ENCODE peak calls at places on chromosome 1, in five cellular contexts. D is ascending aorta; T is astrocyte; B is CD4-positive, alpha-beta memory T cell; A is HAP-1. Q is an unnamed sample. For H3K4me1, the result is how much of the 10 kb centered on the place peaks cover.

GRCh38 chr1:78061825-78062523 is 16.2 kb downstream of the GIPC2 start:
- DNase-seq in B (no peak), A (no peak), T (peak), D (no peak), Q (no peak)

GRCh38 chr1:112358798-112359408 is 37.1 kb upstream of the CTTNBP2NL start:
- DNase-seq in D (peak), A (peak), B (peak), T (peak), Q (no peak)

GRCh38 chr1:227343727-227344551 is 25.6 kb upstream of the CDC42BPA start:
- DNase-seq in B (no peak), T (peak), D (no peak), A (peak), Q (no peak)

GRCh38 chr1:29258189-29258973 is 22.1 kb downstream of the PTPRU start:
- DNase-seq in T (no peak), B (no peak), D (no peak), A (no peak), Q (no peak)

GRCh38 chr1:22971161-22972062 is 1.3 kb downstream of the LACTBL1 start:
- DNase-seq in D (peak), T (peak), A (no peak), B (no peak), Q (no peak)

GRCh38 chr1:84286071-84286470 is 15.4 kb upstream of the SAMD13 start:
- DNase-seq in B (no peak), T (peak), D (no peak), A (no peak), Q (no peak)

GRCh38 chr1:67898033-67898726 is 64.9 kb upstream of the GNG12 start:
- DNase-seq in B (no peak), T (no peak), D (no peak), A (no peak), Q (no peak)

GRCh38 chr1:21307210-21307609 is 16.9 kb upstream of the ECE1 start:
- DNase-seq in T (no peak), D (no peak), A (no peak), B (no peak), Q (no peak)

GRCh38 chr1:157490337-157491165 is 61.8 kb downstream of the FCRL5 start:
- DNase-seq in D (peak), B (no peak), A (peak), T (no peak), Q (no peak)

GRCh38 chr1:11281518-11282331 is 8.7 kb downstream of the UBIAD1 start:
- DNase-seq in B (no peak), A (no peak), T (peak), D (peak), Q (no peak)

GRCh38 chr1:24727490-24728214 is 17.6 kb upstream of the CLIC4 start:
- DNase-seq in A (no peak), T (peak), B (no peak), D (peak), Q (no peak)

GRCh38 chr1:209249785-209250441 is 333.6 kb upstream of the CAMK1G start:
- DNase-seq in B (no peak), A (no peak), D (no peak), T (no peak), Q (no peak)

GRCh38 chr1:179925906-179926305 is 28.7 kb upstream of the CEP350 start:
- DNase-seq in B (no peak), D (no peak), T (no peak), A (peak), Q (no peak)

GRCh38 chr1:162702628-162703027 is 70.4 kb downstream of the DDR2 start:
- DNase-seq in B (no peak), A (no peak), T (no peak), D (no peak), Q (no peak)

GRCh38 chr1:20787775-20788488 is 825 bp upstream of the HP1BP3 start:
- DNase-seq in B (no peak), T (peak), A (peak), D (no peak), Q (no peak)

GRCh38 chr1:5966543-5967205 is 25.6 kb downstream of the NPHP4 start:
- DNase-seq in D (no peak), A (no peak), T (no peak), B (no peak), Q (no peak)

GRCh38 chr1:66476774-66477173 is 57.2 kb upstream of the SGIP1 start:
- DNase-seq in D (no peak), A (no peak), B (no peak), T (peak), Q (no peak)

GRCh38 chr1:155005076-155005971 is 2.7 kb downstream of the ZBTB7B start:
- DNase-seq in T (no peak), B (peak), A (no peak), D (peak), Q (no peak)

GRCh38 chr1:111568160-111568559 is 51.4 kb upstream of the RAP1A start:
- DNase-seq in B (no peak), D (no peak), T (no peak), A (no peak), Q (no peak)

GRCh38 chr1:87333692-87334347 is 5.1 kb downstream of the LMO4 start:
- DNase-seq in D (no peak), T (peak), B (peak), A (no peak), Q (no peak)

GRCh38 chr1:240691521-240692338 is 79.8 kb upstream of the GREM2 start:
- DNase-seq in A (peak), D (peak), B (peak), T (peak), Q (no peak)

GRCh38 chr1:179080866-179081695 is 789 bp upstream of the TOR3A start:
- DNase-seq in T (no peak), B (peak), D (no peak), A (no peak), Q (no peak)

GRCh38 chr1:6530504-6531160 is 23.7 kb downstream of the NOL9 start:
- DNase-seq in D (no peak), T (no peak), A (no peak), B (no peak), Q (no peak)

GRCh38 chr1:244992833-244993232 is 128.5 kb upstream of the HNRNPU start:
- DNase-seq in T (peak), B (no peak), A (no peak), D (no peak), Q (no peak)

GRCh38 chr1:7369866-7370265 is 401.2 kb upstream of the VAMP3 start:
- DNase-seq in A (no peak), T (no peak), D (no peak), B (no peak), Q (no peak)

GRCh38 chr1:161718559-161719324 is 2.6 kb upstream of the FCRLB start:
- DNase-seq in D (no peak), B (no peak), A (no peak), T (no peak), Q (no peak)

GRCh38 chr1:22414244-22414751 is 37.4 kb upstream of the ZBTB40 start:
- DNase-seq in B (no peak), A (no peak), D (peak), T (no peak), Q (no peak)

GRCh38 chr1:88726697-88727096 is 42.6 kb downstream of the PKN2 start:
- DNase-seq in T (no peak), A (no peak), B (no peak), D (no peak), Q (no peak)

GRCh38 chr1:15141933-15142647 is 11.5 kb upstream of the TMEM51 start:
- DNase-seq in A (no peak), B (no peak), T (peak), D (no peak), Q (no peak)

GRCh38 chr1:36874271-36875017 is 159.9 kb downstream of the GRIK3 start:
- DNase-seq in B (no peak), T (no peak), A (no peak), D (peak), Q (no peak)

GRCh38 chr1:12615916-12616708 is 1.9 kb downstream of the DHRS3 start:
- DNase-seq in D (peak), B (no peak), A (peak), T (no peak), Q (no peak)

GRCh38 chr1:223234534-223234933 is 91.5 kb upstream of the TLR5 start:
- DNase-seq in D (no peak), B (no peak), T (no peak), A (no peak), Q (no peak)

DNA sequence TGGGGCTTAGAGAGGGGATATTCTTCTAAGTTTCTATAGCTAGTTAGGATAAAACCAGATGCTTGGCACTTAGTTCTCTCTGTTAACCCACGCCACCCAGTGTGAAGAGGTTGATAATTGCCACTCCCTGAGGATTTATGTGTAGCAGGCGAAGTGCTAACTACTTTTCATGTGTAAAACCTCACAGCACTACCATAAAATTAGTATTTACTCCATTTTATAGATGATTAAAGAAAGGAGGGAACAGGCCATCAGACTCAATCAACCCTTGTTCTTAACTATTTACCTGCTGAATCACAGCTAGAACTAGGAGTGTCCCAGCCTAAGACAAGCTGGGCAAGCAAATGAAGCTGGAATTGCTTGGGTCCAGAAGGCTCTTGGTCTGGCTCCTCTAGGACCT is 8.9 kb downstream of the LIN28A start:
- DNase-seq in A (no peak), T (no peak), B (no peak), D (no peak), Q (no peak)
- H3K4me1 ChIP-seq in A (under half), T (under half), B (under half), D (under half), Q (under half)

GRCh38 chr1:207049974-207050391 is 1.0 kb downstream of the YOD1 start:
- DNase-seq in B (peak), T (peak), A (peak), D (no peak), Q (no peak)

GRCh38 chr1:207049514-207049913 is 1.5 kb downstream of the YOD1 start:
- DNase-seq in B (no peak), D (no peak), T (no peak), A (no peak), Q (no peak)

GRCh38 chr1:207050428-207050767 is 610 bp downstream of the YOD1 start:
- DNase-seq in A (no peak), B (no peak), D (peak), T (no peak), Q (no peak)

GRCh38 chr1:207047529-207047928 is 3.5 kb downstream of the YOD1 start:
- DNase-seq in T (no peak), D (no peak), A (no peak), B (no peak), Q (no peak)

DNA sequence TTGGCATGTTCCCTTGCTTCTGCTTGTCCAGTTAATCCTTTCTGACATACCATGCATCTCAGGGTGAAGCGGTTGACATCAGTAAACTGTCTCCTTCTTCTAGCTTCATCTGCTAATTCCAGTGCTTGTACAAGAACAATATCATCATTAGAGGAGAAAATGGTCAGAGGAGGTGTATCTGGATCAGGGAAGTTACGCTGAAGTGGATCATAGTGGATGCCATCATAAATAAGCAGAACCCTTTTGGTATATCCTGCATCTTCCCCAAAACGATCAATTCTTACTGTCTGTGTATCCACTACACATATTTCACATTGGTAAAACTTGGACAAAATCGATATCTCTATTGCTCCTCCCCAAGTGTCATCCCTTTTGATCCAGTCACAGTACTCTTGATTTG is 2.0 kb downstream of the YOD1 start:
- DNase-seq in B (no peak), D (no peak), T (no peak), A (no peak), Q (no peak)
- H3K4me1 ChIP-seq in B (half or more), D (under half), T (under half), A (under half), Q (half or more)

GRCh38 chr1:32828341-32828740 is 10.9 kb downstream of the S100PBP start:
- DNase-seq in B (no peak), A (no peak), T (no peak), D (no peak), Q (no peak)
- H3K4me1 ChIP-seq in B (under half), A (under half), T (under half), D (under half), Q (under half)

DNA sequence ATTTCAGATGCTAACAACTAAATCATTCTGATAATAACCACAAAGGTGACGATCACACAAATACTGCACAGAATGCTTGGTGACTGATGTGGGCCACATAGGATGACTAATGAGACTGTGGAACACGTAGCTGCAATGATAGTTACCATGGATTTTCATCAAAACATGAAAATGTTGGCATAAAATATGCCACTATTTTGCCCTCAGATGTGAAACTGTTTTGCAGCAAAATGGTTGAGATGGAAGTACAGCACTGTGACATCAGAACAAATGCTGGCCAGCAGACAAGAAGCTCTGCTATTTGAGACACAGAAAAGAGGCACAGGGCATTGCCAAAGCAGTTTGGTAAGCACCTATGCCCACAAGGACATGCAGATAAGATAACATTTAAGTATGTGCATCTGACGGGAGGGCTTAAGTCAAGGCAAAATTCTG is 83.8 kb downstream of the NIBAN1 start:
- DNase-seq in T (peak), A (no peak), B (peak), D (peak), Q (no peak)
- H3K4me1 ChIP-seq in T (under half), A (under half), B (half or more), D (half or more), Q (under half)

DNA sequence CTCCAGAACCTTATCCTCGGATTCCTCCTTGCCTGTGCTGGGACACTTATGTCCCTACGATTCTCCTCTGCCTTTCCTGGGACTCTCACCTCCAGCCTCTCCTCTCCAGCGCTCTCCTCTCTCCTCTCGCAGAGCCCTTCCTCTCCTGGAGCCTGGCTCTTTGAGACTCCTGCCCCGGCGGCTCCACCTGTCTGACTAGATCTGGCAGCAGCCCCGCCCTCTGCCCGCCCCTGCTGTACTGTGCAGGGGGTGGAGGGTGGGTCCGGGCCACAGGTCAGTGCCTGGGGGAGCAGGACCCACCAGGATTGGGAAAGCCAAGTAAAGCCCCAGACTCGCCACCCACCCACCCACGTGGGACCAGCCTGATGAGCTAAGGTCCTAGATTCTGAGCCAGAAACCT is 1.6 kb downstream of the ELOVL1 start:
- DNase-seq in D (no peak), T (no peak), B (no peak), A (no peak), Q (no peak)
- H3K4me1 ChIP-seq in D (under half), T (under half), B (under half), A (under half), Q (under half)

GRCh38 chr1:116372651-116373444 is at the start of gene ATP1A1:
- DNase-seq in T (peak), D (peak), A (peak), B (peak), Q (peak)

GRCh38 chr1:116375165-116375883 is 2.3 kb downstream of the ATP1A1 start:
- DNase-seq in D (no peak), A (peak), T (no peak), B (no peak), Q (no peak)

GRCh38 chr1:116375884-116376733 is 3.1 kb downstream of the ATP1A1 start:
- DNase-seq in A (peak), D (peak), T (peak), B (peak), Q (peak)

GRCh38 chr1:116373451-116374339 is 651 bp downstream of the ATP1A1 start:
- DNase-seq in B (peak), A (peak), D (peak), T (no peak), Q (no peak)

GRCh38 chr1:116374340-116375164 is 1.5 kb downstream of the ATP1A1 start:
- DNase-seq in B (peak), T (no peak), A (no peak), D (no peak), Q (no peak)
- H3K4me1 ChIP-seq in B (half or more), T (half or more), A (under half), D (under half), Q (half or more)

DNA sequence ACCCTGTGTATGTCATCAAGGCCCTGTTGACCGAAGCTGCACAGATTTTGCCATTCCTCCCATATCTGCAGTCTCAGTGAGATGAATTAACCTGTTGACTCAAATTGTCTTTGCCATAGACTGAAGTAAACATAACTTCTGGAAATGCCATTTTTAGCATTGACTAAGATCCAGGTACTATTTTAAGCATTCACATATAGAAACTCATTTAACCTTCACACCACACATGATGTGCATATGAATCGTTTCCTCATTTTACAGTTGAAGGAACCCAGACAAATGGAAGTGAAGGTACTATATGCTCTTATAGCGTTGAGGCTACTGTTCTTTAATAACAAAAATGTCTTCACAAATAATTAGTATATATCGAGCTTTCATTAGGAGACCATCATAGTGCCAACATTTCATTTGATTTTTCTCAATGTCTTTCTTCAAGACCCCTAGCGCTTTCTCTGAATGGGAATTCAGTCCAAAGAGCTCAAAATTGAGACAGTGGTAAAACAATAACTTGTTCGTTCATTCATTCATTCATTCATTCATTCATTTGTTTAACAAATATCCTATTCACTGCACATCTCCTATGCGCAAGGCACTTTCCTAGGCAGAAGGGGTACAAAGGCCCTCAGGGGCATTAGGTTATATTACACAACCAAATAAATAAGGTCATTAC is 444.7 kb downstream of the ADGRL2 start:
- DNase-seq in B (no peak), A (no peak), T (no peak), D (no peak), Q (no peak)
- H3K4me1 ChIP-seq in B (under half), A (under half), T (under half), D (under half), Q (under half)

Q was measured in vagina.